ENCODE peak calls at places on chromosomes 7 and 10, in seven cellular contexts. X is pancreas, C is bronchial epithelial cell, U is AG04449, B is mammary epithelial cell, G is fibroblast of the aortic adventitia, S is stomach. P is an unnamed sample.

GRCh38 chr10:67788028-67788886 is 49.7 kb downstream of the DNAJC12 start:
- DNase-seq in X (peak; percentile 90), B (no peak), S (peak; percentile 74), C (peak; percentile 13), G (no peak), U (no peak), P (peak; percentile 88)

GRCh38 chr7:101235050-101235449 is 2.6 kb downstream of the CLDN15 start:
- DNase-seq in S (no peak), B (no peak), G (peak; percentile 6), U (no peak), C (no peak), X (no peak), P (peak; percentile 38)

GRCh38 chr7:25632616-25633015 is 404.3 kb upstream of the NPVF start:
- DNase-seq in C (no peak), S (no peak), G (no peak), B (no peak), X (no peak), U (no peak), P (no peak)

GRCh38 chr10:107336061-107336460 is 171.6 kb upstream of the SORCS1 start:
- DNase-seq in G (no peak), U (no peak), B (no peak), C (no peak), X (no peak), S (no peak), P (no peak)

GRCh38 chr10:73432646-73433537 is 469 bp downstream of the MSS51 start:
- DNase-seq in S (no peak), B (no peak), X (no peak), U (no peak), G (no peak), C (peak; percentile 34), P (no peak)

GRCh38 chr10:96395931-96396877 is 37.4 kb upstream of the OPALIN start:
- DNase-seq in C (peak; percentile 64), G (peak; percentile 78), B (peak; percentile 43), U (no peak), X (peak; percentile 75), S (peak; percentile 72), P (peak; percentile 70)

GRCh38 chr10:33211123-33211878 is 123.2 kb downstream of the NRP1 start:
- DNase-seq in X (no peak), C (no peak), B (no peak), U (no peak), S (no peak), G (peak; percentile 90), P (no peak)

GRCh38 chr7:44323381-44324203 is 1.8 kb downstream of the CAMK2B start:
- DNase-seq in C (no peak), B (no peak), X (no peak), U (no peak), S (no peak), G (no peak), P (no peak)

GRCh38 chr10:72084094-72084459 is 4.3 kb downstream of the SPOCK2 start:
- DNase-seq in X (no peak), S (peak; percentile 63), G (no peak), U (no peak), C (no peak), B (no peak), P (no peak)

GRCh38 chr10:6973904-6974303 is 393.8 kb upstream of the PRKCQ start:
- DNase-seq in C (no peak), S (no peak), B (no peak), G (no peak), U (no peak), X (no peak), P (no peak)

GRCh38 chr7:77235280-77235679 is 35.7 kb upstream of the FGL2 start:
- DNase-seq in S (no peak), X (no peak), G (peak; percentile 67), B (peak; percentile 15), C (peak; percentile 56), U (no peak), P (no peak)

GRCh38 chr7:25864511-25864910 is 287.5 kb upstream of the NFE2L3 start:
- DNase-seq in G (no peak), B (no peak), S (no peak), X (no peak), U (no peak), C (no peak), P (no peak)

GRCh38 chr7:121027761-121028681 is 39.5 kb downstream of the CPED1 start:
- DNase-seq in S (no peak), B (no peak), X (no peak), U (no peak), C (no peak), G (peak; percentile 35), P (no peak)

GRCh38 chr7:44311561-44312495 is 13.6 kb downstream of the CAMK2B start:
- DNase-seq in G (no peak), U (no peak), X (peak; percentile 56), C (no peak), S (peak; percentile 14), B (no peak), P (no peak)

GRCh38 chr7:157867685-157868305 is 531.0 kb downstream of the DNAJB6 start:
- DNase-seq in S (no peak), X (no peak), C (no peak), U (no peak), G (no peak), B (no peak), P (no peak)

GRCh38 chr7:139737221-139738100 is 40.3 kb downstream of the HIPK2 start:
- DNase-seq in S (no peak), G (peak; percentile 42), C (no peak), U (no peak), B (no peak), X (no peak), P (no peak)

GRCh38 chr7:63789378-63790176 is 209.1 kb upstream of the ZNF722 start:
- DNase-seq in U (no peak), B (no peak), X (no peak), G (no peak), C (no peak), S (no peak), P (no peak)

GRCh38 chr10:3126741-3127342 is 45.7 kb downstream of the PITRM1 start:
- DNase-seq in S (no peak), X (peak; percentile 72), B (no peak), U (no peak), G (no peak), C (no peak), P (peak; percentile 67)

GRCh38 chr7:108875139-108875538 is 305.5 kb downstream of the DNAJB9 start:
- DNase-seq in S (no peak), U (no peak), X (no peak), G (peak; percentile 57), C (no peak), B (peak; percentile 0), P (no peak)

GRCh38 chr7:5424689-5425506 is 1.3 kb upstream of the TNRC18 start:
- DNase-seq in C (no peak), B (peak; percentile 35), S (peak; percentile 45), U (no peak), G (peak; percentile 67), X (peak; percentile 70), P (no peak)

GRCh38 chr7:106723398-106723797 is 62.4 kb upstream of the CCDC71L start:
- DNase-seq in G (no peak), S (no peak), X (no peak), U (no peak), C (no peak), B (no peak), P (no peak)

DNA sequence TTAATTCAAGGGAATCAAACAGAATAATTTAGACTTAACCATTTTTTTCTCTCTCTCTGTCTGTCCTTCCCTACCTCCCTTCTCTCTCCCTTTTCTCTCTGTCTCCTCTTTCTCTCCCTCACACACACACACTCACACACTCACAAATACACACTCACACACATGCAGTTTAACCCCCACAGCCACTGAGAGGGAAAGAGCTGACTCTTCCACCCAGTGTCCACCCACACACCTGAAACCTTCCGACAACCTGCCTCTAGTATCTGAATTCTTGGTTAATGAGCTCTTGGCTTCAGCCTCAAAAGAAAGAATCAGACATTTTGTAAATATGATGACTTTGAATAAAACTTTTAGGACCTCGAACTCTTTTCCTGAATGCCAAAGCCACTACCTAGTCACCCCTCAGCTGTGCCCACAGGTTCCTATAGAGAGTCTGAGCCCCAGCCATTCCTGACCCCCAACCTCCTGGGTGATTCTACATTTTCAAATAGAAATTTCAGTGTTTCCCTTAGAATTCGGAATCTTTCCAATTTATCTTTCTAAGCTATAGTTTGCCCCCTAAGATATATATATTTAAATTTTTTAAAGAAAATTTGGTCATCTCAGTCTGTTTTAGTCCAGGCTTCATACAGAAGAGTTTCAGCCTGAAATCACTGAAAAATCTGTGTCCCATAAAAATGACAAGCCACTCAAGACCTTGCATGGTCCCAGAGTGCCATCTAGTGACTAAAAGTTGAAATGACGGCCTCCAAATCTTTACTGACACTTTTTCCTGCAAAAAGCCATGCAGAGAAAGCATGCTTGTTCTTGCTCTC is 202.8 kb downstream of the IPMK start:
- DNase-seq in B (peak; percentile 43), C (peak; percentile 41), X (no peak), G (peak; percentile 72), U (no peak), S (no peak), P (no peak)
- TF ChIP-seq CTCF in B (peak; percentile 86), C (peak; percentile 73), X (peak; percentile 49), G (peak; percentile 90), U (peak; percentile 60), S (peak; percentile 53), P (peak; percentile 62)

DNA sequence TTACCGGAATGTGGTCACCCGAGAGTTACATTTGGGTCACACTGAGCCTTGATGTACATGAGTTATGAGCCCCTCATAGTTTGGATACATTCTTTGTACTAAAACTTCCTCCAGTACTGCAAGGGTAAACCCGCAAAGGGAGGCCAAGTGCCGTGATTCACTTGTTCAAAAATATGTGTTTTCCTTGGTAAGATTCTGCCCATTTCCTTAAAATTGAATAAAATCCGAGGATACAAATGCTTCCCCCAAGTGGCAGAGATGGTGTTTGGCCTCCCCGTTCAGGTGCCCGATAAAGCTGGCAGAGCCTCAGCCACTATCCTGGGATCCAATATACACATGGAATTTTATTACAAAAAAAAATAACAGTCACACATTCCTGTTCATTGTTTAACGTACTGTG is 268.3 kb downstream of the DIP2C start:
- DNase-seq in S (no peak), X (no peak), G (peak; percentile 63), B (no peak), U (no peak), C (no peak), P (no peak)
- TF ChIP-seq CTCF in S (no peak), X (no peak), G (peak; percentile 43), B (no peak), U (no peak), C (no peak), P (no peak)

GRCh38 chr10:59704644-59705043 is 5.0 kb downstream of the SLC16A9 start:
- DNase-seq in S (no peak), B (no peak), X (no peak), U (no peak), C (peak; percentile 23), G (no peak), P (no peak)

GRCh38 chr10:59694936-59695335 is 14.7 kb downstream of the SLC16A9 start:
- DNase-seq in S (no peak), U (no peak), X (no peak), C (no peak), G (no peak), B (no peak), P (no peak)

GRCh38 chr10:59702347-59702746 is 7.3 kb downstream of the SLC16A9 start:
- DNase-seq in U (no peak), B (no peak), G (no peak), X (no peak), C (peak; percentile 13), S (no peak), P (no peak)

GRCh38 chr10:59698326-59698725 is 11.3 kb downstream of the SLC16A9 start:
- DNase-seq in U (no peak), X (no peak), C (no peak), S (no peak), B (no peak), G (no peak), P (no peak)

GRCh38 chr10:59700709-59701108 is 8.9 kb downstream of the SLC16A9 start:
- DNase-seq in G (no peak), C (no peak), X (no peak), U (no peak), B (no peak), S (no peak), P (no peak)
- TF ChIP-seq CTCF in G (no peak), C (no peak), X (no peak), U (no peak), B (no peak), S (no peak), P (no peak)

GRCh38 chr7:142231716-142232115 is 26.1 kb downstream of the PRSS58 start:
- DNase-seq in B (no peak), C (no peak), G (no peak), X (no peak), S (no peak), U (no peak), P (peak; percentile 79)
- TF ChIP-seq CTCF in B (no peak), C (no peak), G (no peak), X (no peak), S (no peak), U (no peak), P (peak; percentile 48)

P was measured in glutamatergic neuron.